ENCODE peak calls at places on chromosomes 6 and 20, in four cellular contexts. R, H, J and Q are unnamed samples.

GRCh38 chr6:14499309-14499708 is 381.7 kb downstream of the CD83 start:
- DNase-seq in R (no peak), H (no peak), J (no peak), Q (no peak)

GRCh38 chr6:132804251-132804650 is 5.8 kb upstream of the SLC18B1 start:
- DNase-seq in R (no peak), H (no peak), J (no peak), Q (no peak)

GRCh38 chr6:105178110-105178509 is 1.7 kb downstream of the POPDC3 start:
- DNase-seq in R (peak; percentile 34), H (no peak), J (no peak), Q (no peak)

GRCh38 chr20:12837646-12838045 is 171.1 kb upstream of the SPTLC3 start:
- DNase-seq in R (no peak), H (no peak), J (no peak), Q (no peak)

GRCh38 chr6:126302191-126302590 is 37.7 kb upstream of the CENPW start:
- DNase-seq in R (no peak), H (no peak), J (no peak), Q (no peak)

GRCh38 chr20:23159256-23159922 is 73.3 kb upstream of the CD93 start:
- DNase-seq in R (no peak), H (no peak), J (no peak), Q (no peak)

GRCh38 chr6:111559193-111560097 is 46.2 kb downstream of the TRAF3IP2 start:
- DNase-seq in R (no peak), H (peak; percentile 34), J (no peak), Q (no peak)

GRCh38 chr20:19889011-19889953 is 127.9 kb upstream of the NAA20 start:
- DNase-seq in R (peak; percentile 48), H (no peak), J (no peak), Q (no peak)

GRCh38 chr20:16283978-16284377 is 289.3 kb downstream of the KIF16B start:
- DNase-seq in R (no peak), H (no peak), J (no peak), Q (no peak)

GRCh38 chr20:23174821-23175220 is 88.7 kb upstream of the CD93 start:
- DNase-seq in R (no peak), H (no peak), J (no peak), Q (no peak)

GRCh38 chr6:39495640-39496039 is 173.1 kb upstream of the KCNK16 start:
- DNase-seq in R (no peak), H (no peak), J (no peak), Q (no peak)

GRCh38 chr6:98469146-98469545 is 365.2 kb upstream of the POU3F2 start:
- DNase-seq in R (no peak), H (no peak), J (no peak), Q (no peak)

GRCh38 chr6:95545226-95545625 is 32.1 kb upstream of the MANEA start:
- DNase-seq in R (no peak), H (no peak), J (no peak), Q (no peak)

GRCh38 chr20:21147593-21147992 is 21.7 kb downstream of the KIZ start:
- DNase-seq in R (peak; percentile 6), H (no peak), J (no peak), Q (no peak)

GRCh38 chr20:59071224-59071623 is 28.6 kb upstream of the PRELID3B start:
- DNase-seq in R (no peak), H (no peak), J (no peak), Q (no peak)

GRCh38 chr6:47631248-47632196 is 66.9 kb upstream of the ADGRF4 start:
- DNase-seq in R (peak; percentile 50), H (peak; percentile 66), J (peak; percentile 32), Q (peak; percentile 65)

GRCh38 chr6:1024587-1024986 is 287.3 kb upstream of the FOXQ1 start:
- DNase-seq in R (peak; percentile 51), H (peak; percentile 52), J (no peak), Q (no peak)

DNA sequence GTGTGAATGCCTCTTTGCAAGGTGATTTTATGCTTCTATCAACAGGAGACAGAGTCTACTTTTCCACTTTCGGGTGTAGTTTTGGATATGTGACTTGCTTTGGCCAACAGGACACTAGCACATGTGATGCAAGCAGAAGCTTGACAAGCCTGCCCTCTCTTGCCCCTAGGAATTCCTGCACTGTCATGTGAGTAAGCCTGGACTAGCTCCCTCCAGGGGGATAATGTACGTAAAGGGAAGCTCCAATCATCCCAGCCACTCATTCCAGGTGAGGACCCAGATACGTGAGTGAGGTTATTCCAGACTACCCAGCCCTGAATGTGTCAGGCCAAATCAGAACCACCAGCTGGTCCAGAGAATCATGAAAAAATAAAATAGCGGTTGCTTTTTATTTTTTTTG is 33.3 kb downstream of the BEND3 start:
- DNase-seq in R (peak; percentile 11), H (peak; percentile 44), J (no peak), Q (no peak)
- TF ChIP-seq CHD4 in R (no peak), H (no peak), J (no peak), Q (no peak)

DNA sequence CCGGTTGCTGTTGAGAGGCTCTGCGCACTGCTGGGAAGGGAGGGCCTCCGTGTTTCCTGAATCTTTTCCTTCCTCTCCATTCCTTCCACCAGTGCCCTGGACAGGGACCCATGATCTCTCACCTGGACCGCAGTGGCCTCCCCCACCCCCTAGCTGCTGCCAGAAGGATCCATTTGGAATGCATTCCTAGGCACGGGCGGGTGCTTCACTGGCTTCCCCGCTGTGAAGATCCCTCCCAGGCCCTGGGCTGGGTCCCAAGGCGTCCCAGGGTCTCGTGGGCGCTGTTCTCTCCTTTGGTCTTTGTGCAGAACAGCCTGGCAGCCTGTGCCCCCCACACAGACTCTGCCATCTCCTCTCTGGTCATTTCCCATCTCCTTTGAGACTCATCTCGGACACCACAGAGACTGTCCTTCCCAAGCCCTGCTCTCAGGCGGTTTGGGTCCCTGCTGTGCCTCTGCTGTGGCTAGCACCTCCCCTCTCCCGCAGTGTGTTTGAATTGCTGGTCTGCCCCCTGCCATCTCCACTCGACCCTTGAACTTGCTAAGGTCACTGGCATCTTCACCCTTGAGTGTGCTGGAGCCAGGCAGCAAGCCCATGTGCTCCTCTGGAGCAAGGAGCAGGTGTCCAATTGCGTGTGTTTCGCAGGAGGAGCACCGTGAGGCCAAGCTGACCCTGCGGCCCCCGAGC is 59.0 kb downstream of the TCP11 start:
- DNase-seq in R (no peak), H (no peak), J (no peak), Q (no peak)
- TF ChIP-seq HDAC2 in R (no peak), H (no peak), J (no peak), Q (no peak)

GRCh38 chr20:61872371-61872900 is 193.2 kb downstream of the TAF4 start:
- DNase-seq in R (no peak), H (no peak), J (no peak), Q (no peak)

GRCh38 chr20:61875996-61876395 is 189.7 kb downstream of the TAF4 start:
- DNase-seq in R (no peak), H (no peak), J (no peak), Q (no peak)

GRCh38 chr20:61875221-61875885 is 190.3 kb downstream of the TAF4 start:
- DNase-seq in R (peak; percentile 13), H (no peak), J (no peak), Q (no peak)

GRCh38 chr20:61873651-61874420 is 191.8 kb downstream of the TAF4 start:
- DNase-seq in R (no peak), H (no peak), J (no peak), Q (no peak)

DNA sequence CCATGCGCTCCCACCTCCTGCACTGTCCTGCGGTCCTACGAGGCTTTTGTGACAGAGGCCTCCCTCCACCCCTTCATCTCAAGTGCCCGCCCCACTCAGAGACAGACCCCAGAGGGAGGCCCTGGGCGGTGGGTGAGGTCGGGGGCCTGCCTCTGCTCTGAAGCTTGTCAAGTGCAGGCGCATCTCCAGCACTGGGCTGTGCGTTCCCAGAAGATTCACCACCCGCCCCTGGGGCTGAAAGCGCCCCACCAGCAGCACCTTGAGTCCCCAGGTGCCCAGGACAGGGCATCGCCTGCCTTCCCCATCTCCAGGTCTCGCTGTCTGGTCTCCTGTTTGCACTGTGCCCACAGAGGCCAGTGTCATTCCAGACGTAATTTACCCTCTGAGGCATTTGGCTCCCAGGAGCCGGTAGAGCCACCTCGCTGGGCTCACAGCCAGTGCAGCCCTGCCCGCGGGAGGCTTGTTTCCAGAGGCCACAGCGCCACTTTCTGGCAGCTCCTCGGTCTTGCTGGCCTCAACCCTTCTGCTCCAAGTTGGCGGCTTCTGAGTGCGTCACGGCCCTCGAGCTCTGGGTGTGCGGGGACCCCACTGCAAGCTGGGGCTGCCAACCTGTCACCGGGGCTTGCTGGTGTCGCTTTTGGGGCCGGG is 191.1 kb downstream of the TAF4 start:
- DNase-seq in R (peak; percentile 51), H (peak; percentile 25), J (no peak), Q (peak; percentile 47)
- TF ChIP-seq CHD4 in R (no peak), H (no peak), J (no peak), Q (no peak)

DNA sequence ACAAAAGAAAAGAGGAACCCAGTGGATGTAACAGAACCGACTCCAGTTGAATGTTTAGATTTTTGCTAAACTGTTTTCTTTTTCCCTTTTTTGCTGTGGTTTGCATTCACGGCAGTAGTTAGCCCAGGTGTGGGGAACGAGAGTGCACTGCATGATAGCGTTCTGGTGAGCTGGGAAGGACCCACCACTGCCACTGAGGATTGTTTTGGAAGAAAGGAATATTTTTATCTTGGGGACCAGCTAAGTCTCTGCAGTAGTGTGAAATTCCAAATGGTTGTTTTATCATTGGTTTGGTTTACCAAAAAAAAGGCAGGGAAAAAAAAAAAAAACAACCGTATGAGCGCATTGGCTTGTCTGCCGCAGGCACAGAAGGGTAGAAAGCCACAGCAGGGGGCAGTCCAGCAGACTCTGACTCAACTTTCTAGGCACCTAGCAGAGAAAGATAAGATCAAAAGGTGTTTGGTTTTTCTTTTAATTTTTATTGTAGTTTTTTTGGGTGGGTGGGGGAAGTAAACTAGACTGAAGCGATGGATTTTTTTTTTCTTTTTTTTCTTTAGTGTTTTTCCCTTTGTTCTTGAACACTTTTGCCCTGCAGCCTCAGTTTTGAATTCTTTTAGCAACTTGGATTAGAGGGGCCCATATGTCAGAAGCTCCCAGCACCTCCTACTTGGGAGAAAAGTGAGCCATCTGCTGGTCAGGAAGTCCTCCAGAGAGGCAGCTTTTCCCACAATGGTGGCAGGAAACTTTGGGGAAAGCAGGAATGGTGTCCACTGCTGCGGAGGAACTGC is 13.5 kb upstream of the RAB5IF start:
- DNase-seq in R (no peak), H (peak; percentile 73), J (no peak), Q (peak; percentile 38)
- TF ChIP-seq HDAC2 in R (no peak), H (no peak), J (no peak), Q (peak; percentile 43)

GRCh38 chr6:162709431-162709830 is 18.1 kb downstream of the PRKN start:
- DNase-seq in R (no peak), H (no peak), J (no peak), Q (no peak)

GRCh38 chr6:162708971-162709370 is 18.6 kb downstream of the PRKN start:
- DNase-seq in R (no peak), H (no peak), J (no peak), Q (no peak)

GRCh38 chr6:162704001-162704400 is 23.6 kb downstream of the PRKN start:
- DNase-seq in R (no peak), H (no peak), J (no peak), Q (no peak)

GRCh38 chr6:162705736-162706135 is 21.8 kb downstream of the PRKN start:
- DNase-seq in R (no peak), H (no peak), J (no peak), Q (no peak)

GRCh38 chr6:162706236-162706635 is 21.3 kb downstream of the PRKN start:
- DNase-seq in R (no peak), H (no peak), J (no peak), Q (no peak)
- TF ChIP-seq CHD4 in R (no peak), H (no peak), J (no peak), Q (no peak)

GRCh38 chr20:4750381-4750780 is 28.7 kb downstream of the PRND start:
- DNase-seq in R (no peak), H (no peak), J (no peak), Q (no peak)
- TF ChIP-seq HDAC2 in R (no peak), H (no peak), J (no peak), Q (no peak)